ENCODE peak calls at places on chromosomes 6 and 20, in seven cellular contexts. A, U, R, G, O, X and K are unnamed samples.
A peak's percentile ranks its signal among the peaks of the same experiment; 100 is the strongest.

GRCh38 chr20:44137210-44137781 is 49.7 kb downstream of the JPH2 start:
- DNase-seq in A (no peak), O (no peak), X (peak; percentile 80), U (no peak), G (peak; percentile 38), R (no peak), K (no peak)

GRCh38 chr6:37565267-37566208 is 65.8 kb upstream of the CCDC167 start:
- DNase-seq in G (no peak), U (no peak), R (peak; percentile 40), X (no peak), O (peak; percentile 10), A (no peak), K (no peak)

GRCh38 chr20:10060223-10060622 is 25.4 kb downstream of the ANKEF1 start:
- DNase-seq in U (no peak), G (no peak), R (no peak), A (no peak), O (no peak), X (no peak), K (no peak)

GRCh38 chr6:38739532-38739931 is 24.4 kb downstream of the DNAH8 start:
- DNase-seq in A (no peak), R (no peak), O (no peak), G (no peak), X (no peak), U (no peak), K (no peak)

GRCh38 chr20:53738039-53738944 is 144.7 kb upstream of the ZNF217 start:
- DNase-seq in A (peak; percentile 45), O (peak; percentile 90), X (peak; percentile 70), U (peak; percentile 85), G (peak; percentile 90), R (peak; percentile 79), K (no peak)

GRCh38 chr6:144334150-144334708 is 49.1 kb downstream of the UTRN start:
- DNase-seq in O (peak; percentile 27), A (no peak), X (no peak), U (no peak), G (no peak), R (no peak), K (no peak)

GRCh38 chr6:45681860-45682488 is 304.2 kb upstream of the SUPT3H start:
- DNase-seq in R (no peak), O (no peak), A (no peak), X (no peak), U (no peak), G (no peak), K (peak; percentile 42)

GRCh38 chr20:542777-543368 is 717 bp downstream of the CSNK2A1 start:
- DNase-seq in U (peak; percentile 27), A (peak; percentile 77), G (no peak), O (peak; percentile 24), R (peak; percentile 43), X (no peak), K (peak; percentile 56)

GRCh38 chr20:46814366-46815232 is 80.0 kb upstream of the EYA2 start:
- DNase-seq in O (no peak), R (no peak), X (no peak), A (no peak), G (peak; percentile 87), U (peak; percentile 33), K (no peak)

GRCh38 chr20:23869520-23869919 is 10.0 kb downstream of the CST5 start:
- DNase-seq in G (no peak), U (no peak), O (no peak), A (no peak), X (no peak), R (no peak), K (no peak)

GRCh38 chr6:37168809-37169457 is 1.0 kb upstream of the PIM1 start:
- DNase-seq in O (no peak), U (no peak), X (no peak), A (peak; percentile 69), R (peak; percentile 26), G (no peak), K (no peak)

GRCh38 chr6:30740993-30741784 is 1.3 kb downstream of the FLOT1 start:
- DNase-seq in X (no peak), O (no peak), A (no peak), U (no peak), G (peak; percentile 45), R (no peak), K (no peak)

GRCh38 chr6:30741789-30742315 is 635 bp downstream of the FLOT1 start:
- DNase-seq in O (no peak), X (no peak), U (no peak), G (no peak), A (no peak), R (no peak), K (no peak)

GRCh38 chr6:30743099-30744053 is 889 bp upstream of the FLOT1 start:
- DNase-seq in A (peak; percentile 69), X (peak; percentile 45), O (peak; percentile 22), U (no peak), G (peak; percentile 33), R (peak; percentile 42), K (no peak)

GRCh38 chr6:30742316-30743098 is at the start of gene FLOT1:
- DNase-seq in G (peak; percentile 93), X (peak; percentile 98), A (peak; percentile 93), O (peak; percentile 99), R (peak; percentile 94), U (peak; percentile 99), K (peak; percentile 95)

GRCh38 chr6:30744054-30744805 is at the start of gene IER3:
- DNase-seq in G (peak; percentile 95), O (peak; percentile 90), A (peak; percentile 75), R (peak; percentile 82), X (peak; percentile 90), U (peak; percentile 92), K (peak; percentile 60)
- TF ChIP-seq POLR2A in G (peak; percentile 99), O (peak; percentile 99), A (peak; percentile 95), R (no peak), X (peak; percentile 91), U (peak; percentile 89), K (peak; percentile 98)

GRCh38 chr20:33666293-33667244 is at the start of gene ACTL10:
- DNase-seq in O (peak; percentile 100), U (peak; percentile 99), X (peak; percentile 99), R (peak; percentile 95), A (peak; percentile 96), G (peak; percentile 96), K (peak; percentile 93)
- TF ChIP-seq POLR2A in O (peak; percentile 88), U (peak; percentile 76), X (peak; percentile 97), R (peak; percentile 64), A (peak; percentile 51), G (no peak), K (peak; percentile 79)

DNA sequence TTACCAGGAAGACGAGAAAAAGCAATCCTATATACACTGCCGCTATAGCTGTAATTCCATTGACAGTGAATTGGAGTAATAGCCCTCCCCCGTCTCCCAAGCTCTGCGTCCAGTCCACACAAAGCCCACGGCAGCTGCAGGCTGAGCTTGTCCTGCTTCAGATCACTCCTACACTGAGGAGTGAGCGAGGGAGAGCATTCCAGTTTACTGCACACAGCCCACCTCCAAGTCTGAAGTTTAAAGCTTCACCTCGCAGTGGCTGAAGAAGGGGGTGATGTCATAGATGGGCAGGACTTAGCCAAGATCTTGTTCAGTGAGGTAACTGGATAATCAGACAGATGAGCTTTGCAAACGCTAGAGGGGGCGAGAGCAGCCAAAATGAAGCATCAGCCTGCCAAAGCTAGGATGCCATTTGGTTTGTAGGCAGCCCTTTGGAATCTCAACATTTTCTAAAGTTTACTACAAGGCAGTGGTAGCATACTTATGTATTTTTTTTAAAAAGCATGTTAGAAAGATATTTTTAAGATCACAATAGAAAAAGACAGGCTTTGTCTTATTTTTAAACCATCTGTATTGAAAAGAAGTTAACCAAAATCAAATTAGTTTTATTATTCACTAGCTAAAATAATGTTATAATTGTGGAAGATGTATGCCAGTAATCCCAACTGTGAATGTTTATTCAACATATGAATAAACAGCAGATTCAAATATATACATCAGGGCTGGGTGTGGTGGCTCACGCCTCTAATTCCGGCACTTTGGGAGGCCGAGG is at the start of gene FLRT3:
- DNase-seq in R (peak; percentile 95), X (peak; percentile 57), U (peak; percentile 85), A (peak; percentile 12), G (peak; percentile 96), O (peak; percentile 88), K (no peak)
- TF ChIP-seq POLR2A in R (peak; percentile 52), X (no peak), U (peak; percentile 94), A (no peak), G (peak; percentile 66), O (peak; percentile 91), K (no peak)

DNA sequence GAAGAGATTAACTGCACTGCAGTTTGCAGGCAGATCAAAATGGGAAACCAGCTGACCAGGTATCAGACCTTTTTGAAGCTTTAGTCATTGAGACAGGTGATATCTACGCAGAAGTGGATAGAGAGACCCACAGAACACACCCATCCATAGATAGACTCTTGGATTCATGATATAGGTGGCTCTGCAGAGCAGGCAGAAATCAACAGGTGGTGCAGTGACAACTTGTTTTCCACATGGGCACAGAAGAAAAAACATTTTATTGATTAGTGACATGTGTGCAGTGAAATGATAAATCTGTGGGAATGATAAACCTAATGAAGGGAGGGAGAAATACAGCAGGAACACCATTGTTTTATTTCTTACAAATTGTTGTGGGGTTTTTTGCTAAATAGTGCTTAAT is 45.2 kb downstream of the NUDT3 start:
- DNase-seq in X (no peak), A (no peak), U (no peak), G (no peak), R (no peak), O (no peak), K (no peak)
- TF ChIP-seq POLR2A in X (no peak), A (no peak), U (no peak), G (no peak), R (no peak), O (no peak), K (no peak)